ENCODE peak calls at places on chromosomes 11 and 22, in seven cellular contexts. R, F, W, V, N, J and Y are unnamed samples. For H3K4me1, the result is how much of the 10 kb centered on the place peaks cover.

GRCh38 chr11:69280994-69281393 is 13.0 kb upstream of the MYEOV start:
- DNase-seq in V (peak), J (no peak), F (peak), W (peak), N (no peak), R (no peak), Y (no peak)

GRCh38 chr11:85076535-85077330 is 550.4 kb downstream of the DLG2 start:
- DNase-seq in R (peak), J (no peak), V (no peak), N (no peak), F (no peak), W (no peak), Y (no peak)

GRCh38 chr22:40056163-40056958 is 61.6 kb downstream of the FAM83F start:
- DNase-seq in R (no peak), F (no peak), N (no peak), W (no peak), V (no peak), J (no peak), Y (no peak)

GRCh38 chr11:77195071-77195705 is 67.1 kb downstream of the MYO7A start:
- DNase-seq in V (no peak), N (no peak), W (no peak), R (no peak), F (no peak), J (no peak), Y (no peak)

GRCh38 chr11:70454197-70454767 is 56.0 kb downstream of the CTTN start:
- DNase-seq in J (no peak), N (no peak), R (no peak), F (no peak), V (no peak), W (no peak), Y (no peak)

GRCh38 chr11:57321388-57321995 is 3.3 kb downstream of the TNKS1BP1 start:
- DNase-seq in N (no peak), F (no peak), V (no peak), J (no peak), R (no peak), W (peak), Y (no peak)

GRCh38 chr11:31958086-31958735 is 132.7 kb upstream of the RCN1 start:
- DNase-seq in V (peak), J (peak), N (peak), F (peak), W (peak), R (peak), Y (peak)

GRCh38 chr11:17822021-17822781 is 87.6 kb downstream of the KCNC1 start:
- DNase-seq in V (no peak), R (peak), W (no peak), J (no peak), F (peak), N (no peak), Y (peak)

GRCh38 chr22:49954354-49954753 is 6.2 kb upstream of the PIM3 start:
- DNase-seq in R (peak), W (no peak), N (no peak), J (no peak), F (no peak), V (peak), Y (peak)

GRCh38 chr11:85725510-85726258 is 39.7 kb upstream of the CCDC89 start:
- DNase-seq in V (no peak), J (no peak), R (no peak), F (no peak), W (peak), N (no peak), Y (no peak)

GRCh38 chr11:94729352-94729751 is 38.8 kb upstream of the AMOTL1 start:
- DNase-seq in R (no peak), F (no peak), W (no peak), V (no peak), J (no peak), N (no peak), Y (no peak)

GRCh38 chr11:80668039-80668438 is 1227.2 kb upstream of the TENM4 start:
- DNase-seq in F (no peak), N (no peak), V (no peak), W (no peak), J (no peak), R (no peak), Y (no peak)

GRCh38 chr11:119734788-119735187 is 5.8 kb upstream of the NECTIN1 start:
- DNase-seq in J (no peak), F (no peak), V (peak), R (no peak), W (no peak), N (no peak), Y (no peak)

GRCh38 chr22:40463727-40464126 is 93.3 kb downstream of the SGSM3 start:
- DNase-seq in N (peak), W (no peak), F (no peak), R (no peak), V (no peak), J (no peak), Y (no peak)

GRCh38 chr22:34588893-34589545 is 476.9 kb upstream of the ISX start:
- DNase-seq in R (no peak), F (no peak), N (no peak), J (no peak), W (no peak), V (no peak), Y (no peak)

GRCh38 chr11:59266491-59266890 is 53.8 kb upstream of the MPEG1 start:
- DNase-seq in W (no peak), N (no peak), V (no peak), R (no peak), F (no peak), J (no peak), Y (no peak)

GRCh38 chr11:59267738-59268475 is 55.2 kb upstream of the MPEG1 start:
- DNase-seq in J (no peak), N (no peak), R (no peak), V (no peak), W (no peak), F (no peak), Y (no peak)

GRCh38 chr11:59264736-59265135 is 52.0 kb upstream of the MPEG1 start:
- DNase-seq in V (no peak), J (no peak), R (no peak), W (no peak), N (no peak), F (no peak), Y (no peak)

GRCh38 chr11:59267196-59267595 is 54.5 kb upstream of the MPEG1 start:
- DNase-seq in J (no peak), R (no peak), V (no peak), N (peak), F (no peak), W (no peak), Y (no peak)

DNA sequence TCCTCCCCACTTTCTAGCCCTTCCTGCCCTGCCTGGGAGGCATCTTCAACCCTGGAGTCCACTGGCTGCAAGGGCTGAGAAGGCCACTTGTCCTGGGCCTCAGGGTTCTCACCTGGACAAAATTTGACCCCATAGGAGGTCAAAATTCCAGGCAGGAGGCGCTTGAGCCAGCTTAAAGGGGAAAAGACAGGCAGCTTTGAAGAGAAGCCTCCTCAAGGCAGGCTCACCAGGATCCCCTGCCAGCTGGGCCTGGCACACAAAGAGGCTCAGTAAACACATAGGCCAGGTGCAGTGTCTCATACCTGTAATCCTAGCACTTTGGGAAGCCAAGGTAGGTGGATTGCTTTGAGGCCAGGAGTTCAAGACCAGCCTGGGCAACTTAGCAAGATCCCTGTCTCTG is 53.0 kb upstream of the MPEG1 start:
- DNase-seq in N (no peak), W (no peak), J (no peak), F (no peak), R (no peak), V (no peak), Y (no peak)
- H3K4me1 ChIP-seq in N (half or more), W (under half), J (under half), F (under half), R (under half), V (under half), Y (under half)

DNA sequence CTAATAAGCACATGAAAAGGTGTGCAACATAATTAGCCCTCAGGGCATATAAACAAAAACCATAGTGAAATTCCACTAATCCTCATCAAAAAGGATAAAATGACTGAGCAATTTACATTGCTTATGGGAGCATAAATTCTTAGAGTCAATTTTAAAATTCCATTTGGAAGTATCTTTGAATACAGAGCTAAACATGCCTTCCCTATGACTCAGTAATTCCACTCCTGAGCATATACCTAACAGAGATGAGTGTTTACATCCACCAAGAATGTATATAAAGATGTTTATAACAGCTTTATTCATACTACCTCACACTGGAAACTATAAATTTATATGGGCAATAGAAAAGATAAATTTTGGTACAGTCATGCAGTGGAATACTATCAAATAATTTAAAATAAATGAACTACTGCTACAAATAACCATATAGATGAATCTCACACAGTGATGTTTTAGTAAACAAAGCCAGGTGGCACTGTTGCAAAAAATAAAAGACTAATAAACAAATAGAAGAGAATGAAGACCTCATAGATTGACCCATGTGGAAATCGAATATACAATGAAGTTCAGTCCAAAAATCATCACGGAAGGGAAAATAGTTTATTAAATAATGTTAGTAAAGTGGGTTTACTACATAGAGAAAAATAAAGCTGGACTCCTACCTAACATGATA is 8.2 kb upstream of the OR2D2 start:
- DNase-seq in N (peak), J (no peak), R (no peak), V (no peak), F (no peak), W (no peak), Y (no peak)
- TF ChIP-seq CTCF in N (peak), J (no peak), R (no peak), V (no peak), F (no peak), W (no peak), Y (no peak)

GRCh38 chr11:64092119-64092760 is 56.5 kb downstream of the FLRT1 start:
- DNase-seq in W (no peak), F (no peak), N (no peak), J (no peak), R (no peak), V (no peak), Y (no peak)
- H3K4me3 ChIP-seq in W (no peak), F (no peak), N (no peak), J (no peak), R (no peak), V (no peak), Y (no peak)

DNA sequence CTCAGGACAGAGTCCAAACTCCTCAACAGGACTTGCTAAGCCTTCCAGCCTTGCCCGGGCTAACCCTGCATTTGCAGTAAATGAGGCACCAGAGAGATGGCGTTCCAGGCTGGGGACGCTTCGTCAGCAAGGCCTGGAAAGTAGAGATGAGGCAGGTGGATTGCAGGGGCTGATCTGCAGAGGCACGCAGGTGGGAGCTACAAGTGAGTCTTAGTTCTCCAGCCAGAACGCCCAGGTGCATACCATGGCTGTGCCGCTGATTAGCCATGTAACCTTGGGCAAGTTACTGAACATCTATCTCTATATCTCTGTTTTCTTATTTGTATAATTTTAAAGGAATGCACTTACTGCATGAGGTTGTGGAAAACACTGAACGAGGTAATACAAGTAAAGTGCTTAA is 52.7 kb upstream of the BARX2 start:
- DNase-seq in R (no peak), W (no peak), J (no peak), F (no peak), N (no peak), V (peak), Y (no peak)
- H3K4me1 ChIP-seq in R (under half), W (under half), J (under half), F (under half), N (under half), V (half or more), Y (under half)

DNA sequence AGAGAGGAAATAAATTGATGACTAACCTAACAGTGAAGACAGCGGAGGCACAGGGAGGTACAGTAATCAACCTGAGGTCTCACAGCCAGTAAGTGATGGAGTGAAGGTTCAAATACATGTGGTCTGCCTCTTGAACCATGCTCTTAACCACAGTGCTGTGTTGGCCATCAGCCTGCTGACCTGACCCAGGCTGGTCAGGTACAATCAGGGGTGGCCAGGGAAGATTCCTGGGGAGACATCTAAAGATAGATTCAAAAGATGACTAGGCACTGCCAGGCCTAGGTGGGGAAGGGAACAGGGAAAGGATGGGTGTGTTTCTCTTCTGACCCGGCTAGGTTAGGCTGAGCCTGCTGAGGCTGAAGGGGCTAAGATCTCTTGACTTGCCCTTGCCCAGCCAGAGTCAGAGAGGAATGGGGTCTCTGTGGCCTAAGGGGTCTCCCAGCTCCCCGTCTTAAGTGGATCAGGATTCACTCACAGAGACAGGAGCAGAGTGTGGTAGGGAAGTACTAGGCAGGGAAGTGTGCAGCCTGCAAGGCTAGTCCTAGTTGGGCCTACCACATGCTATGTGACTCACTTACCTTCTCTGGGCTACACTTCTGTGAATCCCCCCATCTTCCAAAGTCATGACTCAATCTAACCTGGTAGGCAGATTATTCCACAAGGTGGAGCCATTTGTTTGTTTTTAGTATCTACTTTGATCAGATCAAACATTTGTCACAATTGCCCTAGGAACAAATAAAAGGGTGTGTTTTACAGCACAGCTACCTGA is 10.4 kb upstream of the SREBF2 start:
- DNase-seq in J (no peak), F (peak), W (peak), V (peak), N (peak), R (no peak), Y (no peak)
- TF ChIP-seq CTCF in J (peak), F (peak), W (peak), V (peak), N (peak), R (peak), Y (peak)

DNA sequence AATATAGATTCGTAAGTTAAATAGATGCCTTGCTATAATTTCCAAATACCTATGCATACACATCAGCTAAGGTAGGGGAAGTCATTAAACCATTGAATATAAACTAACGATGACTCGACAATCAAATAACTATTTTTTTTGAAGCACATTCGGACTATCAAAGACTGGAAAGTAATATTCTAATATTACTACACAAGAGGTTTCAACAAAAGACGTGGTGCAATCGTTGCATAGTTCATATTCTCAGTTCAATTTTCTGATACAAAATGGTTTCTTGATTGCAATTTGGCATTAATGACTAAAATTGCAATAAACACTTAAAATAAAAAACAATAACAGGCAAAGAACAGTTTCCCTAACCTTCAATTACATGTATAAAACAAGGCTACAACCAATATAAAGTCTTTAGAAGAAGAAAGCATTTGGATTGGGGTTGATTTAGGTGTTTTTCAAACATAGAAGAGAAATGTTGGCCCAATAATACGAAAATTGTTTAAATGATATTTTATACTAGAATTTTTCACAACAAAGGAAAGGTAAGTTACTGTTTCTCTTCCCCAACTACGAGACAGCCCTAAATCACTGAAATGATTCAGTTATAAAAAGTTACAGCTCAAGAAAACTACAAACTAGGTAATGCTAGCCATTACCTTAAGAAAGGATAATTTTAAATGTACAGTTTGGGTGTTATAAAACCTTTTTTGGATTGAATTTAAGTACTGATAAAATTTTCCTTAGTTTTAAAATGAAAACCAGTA is 17.6 kb downstream of the BLID start:
- DNase-seq in W (no peak), F (no peak), N (no peak), V (no peak), J (no peak), R (no peak), Y (no peak)
- H3K4me3 ChIP-seq in W (no peak), F (peak), N (no peak), V (no peak), J (peak), R (peak), Y (peak)

DNA sequence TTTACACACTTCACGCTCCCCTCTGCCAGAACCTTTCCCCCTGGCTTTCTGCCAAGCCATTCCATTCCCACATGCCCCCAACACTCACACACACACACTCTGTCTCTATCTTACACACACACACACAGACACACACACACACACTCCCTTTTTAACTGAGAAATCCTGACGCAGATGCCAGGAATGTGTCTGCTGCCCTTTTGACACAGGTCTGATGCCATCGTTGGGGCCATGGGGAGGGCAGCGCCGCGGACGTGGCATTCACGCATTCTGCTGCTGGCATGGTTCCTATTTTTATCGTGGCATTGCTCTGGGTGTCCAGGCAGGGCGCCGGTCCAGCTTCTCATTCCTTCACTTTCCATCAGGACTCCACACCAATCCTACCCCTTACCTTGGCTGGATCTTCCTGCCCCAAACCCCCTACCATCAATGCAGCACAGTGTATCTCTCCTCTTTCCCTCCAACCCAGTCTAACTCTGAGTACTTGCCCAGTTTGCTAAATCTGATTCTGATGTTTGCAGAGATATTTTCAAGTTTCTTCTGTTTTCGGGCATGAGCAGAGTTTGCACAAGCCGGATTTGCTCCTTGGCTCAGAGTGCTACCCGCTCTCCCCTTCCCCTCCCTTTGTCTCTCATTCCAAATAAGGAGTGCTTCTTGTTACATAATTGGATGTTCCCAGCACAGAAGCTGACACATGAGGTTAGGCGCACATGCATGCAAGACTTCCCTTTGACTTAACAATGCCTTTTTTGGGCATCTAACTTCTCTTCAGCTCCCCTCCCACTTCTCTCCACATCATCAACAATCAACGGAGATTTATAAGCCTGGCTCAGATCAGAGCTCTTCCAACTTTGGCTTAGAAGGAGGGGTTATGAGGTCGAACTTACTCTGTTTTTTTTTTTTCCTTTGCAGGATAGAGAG is 18.8 kb downstream of the SNX19 start:
- DNase-seq in R (peak), F (peak), W (peak), J (peak), N (no peak), V (peak), Y (peak)
- H3K4me1 ChIP-seq in R (under half), F (under half), W (under half), J (under half), N (under half), V (under half), Y (half or more)

DNA sequence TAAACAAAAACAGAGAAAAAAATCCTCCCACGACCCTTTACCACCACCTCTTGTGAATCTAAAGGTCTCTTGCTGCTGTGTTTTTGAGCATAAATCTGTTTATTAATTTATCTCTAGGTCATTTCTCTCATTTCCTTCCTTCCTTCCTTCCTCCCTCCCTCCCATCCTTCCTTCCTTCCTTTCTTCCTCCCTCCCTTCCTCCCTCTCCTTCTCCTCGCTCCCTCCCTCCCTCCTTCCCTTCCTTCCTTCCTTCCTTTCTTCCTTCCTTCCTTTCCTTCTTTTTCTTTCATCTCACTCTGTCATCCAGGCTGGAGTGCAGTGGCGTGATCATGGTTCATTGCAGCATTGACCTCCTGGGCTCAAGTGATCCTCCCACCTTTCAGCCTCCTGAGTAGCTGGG is 13.5 kb upstream of the APOBEC3A start:
- DNase-seq in R (no peak), W (no peak), J (no peak), F (no peak), V (no peak), N (no peak), Y (no peak)
- TF ChIP-seq CTCF in R (no peak), W (no peak), J (no peak), F (no peak), V (no peak), N (no peak), Y (no peak)